ENCODE peak calls at places on chromosome 7, in eight cellular contexts. S is aorta; K is OCI-LY7; U is CD8-positive, alpha-beta memory T cell; V is GM12878; J is Karpas-422; D is breast epithelium; X is fibroblast of lung. G is an unnamed sample.

GRCh38 chr7:127968547-127968946 is 62.7 kb downstream of the LRRC4 start:
- DNase-seq in S (no peak), K (no peak), U (no peak), V (no peak), J (no peak), D (no peak), X (peak; percentile 10), G (no peak)

GRCh38 chr7:21568762-21569161 is 25.9 kb downstream of the DNAH11 start:
- DNase-seq in S (no peak), K (peak; percentile 34), U (no peak), V (no peak), J (peak; percentile 67), D (no peak), X (peak; percentile 17), G (no peak)

GRCh38 chr7:107715531-107715930 is 28.4 kb upstream of the CBLL1 start:
- DNase-seq in S (no peak), K (no peak), U (no peak), V (no peak), J (no peak), D (no peak), X (no peak), G (no peak)

GRCh38 chr7:27418544-27418943 is 175.9 kb downstream of the EVX1 start:
- DNase-seq in S (no peak), K (no peak), U (no peak), V (no peak), J (no peak), D (no peak), X (no peak), G (no peak)

GRCh38 chr7:30150711-30151110 is 15.9 kb downstream of the MTURN start:
- DNase-seq in S (no peak), K (no peak), U (no peak), V (no peak), J (no peak), D (no peak), X (no peak), G (no peak)

GRCh38 chr7:113087278-113087998 is 811 bp upstream of the GPR85 start:
- DNase-seq in S (no peak), K (no peak), U (no peak), V (no peak), J (no peak), D (no peak), X (peak; percentile 90), G (no peak)

GRCh38 chr7:121480566-121481335 is 84.6 kb upstream of the FAM3C start:
- DNase-seq in S (no peak), K (peak; percentile 14), U (no peak), V (no peak), J (no peak), D (no peak), X (no peak), G (no peak)

GRCh38 chr7:20227291-20227795 is 10.2 kb upstream of the MACC1 start:
- DNase-seq in S (no peak), K (no peak), U (no peak), V (no peak), J (no peak), D (no peak), X (no peak), G (no peak)

GRCh38 chr7:25946181-25946580 is 205.8 kb upstream of the NFE2L3 start:
- DNase-seq in S (no peak), K (no peak), U (no peak), V (no peak), J (no peak), D (no peak), X (no peak), G (no peak)

GRCh38 chr7:19290936-19291335 is 145.7 kb upstream of the FERD3L start:
- DNase-seq in S (no peak), K (no peak), U (no peak), V (no peak), J (no peak), D (no peak), X (no peak), G (no peak)

GRCh38 chr7:18667466-18667865 is 171.9 kb downstream of the HDAC9 start:
- DNase-seq in S (no peak), K (no peak), U (no peak), V (no peak), J (no peak), D (no peak), X (peak; percentile 65), G (no peak)

GRCh38 chr7:69652947-69653701 is 54.8 kb downstream of the AUTS2 start:
- DNase-seq in S (no peak), K (peak; percentile 59), U (no peak), V (no peak), J (no peak), D (no peak), X (no peak), G (no peak)

GRCh38 chr7:6026011-6026819 is 5.0 kb upstream of the ANKRD61 start:
- DNase-seq in S (peak; percentile 86), K (peak; percentile 75), U (peak; percentile 61), V (peak; percentile 23), J (peak; percentile 78), D (no peak), X (peak; percentile 24), G (no peak)

GRCh38 chr7:64636386-64636785 is 29.5 kb upstream of the ZNF107 start:
- DNase-seq in S (no peak), K (peak; percentile 69), U (no peak), V (no peak), J (peak; percentile 78), D (no peak), X (no peak), G (no peak)

GRCh38 chr7:51446785-51447184 is 130.2 kb upstream of the COBL start:
- DNase-seq in S (no peak), K (no peak), U (no peak), V (no peak), J (no peak), D (no peak), X (no peak), G (no peak)

GRCh38 chr7:122902751-122903495 is 16.7 kb upstream of the CADPS2 start:
- DNase-seq in S (no peak), K (no peak), U (no peak), V (no peak), J (no peak), D (no peak), X (no peak), G (no peak)

GRCh38 chr7:18361756-18362155 is 133.8 kb upstream of the HDAC9 start:
- DNase-seq in S (no peak), K (no peak), U (no peak), V (no peak), J (no peak), D (no peak), X (peak; percentile 37), G (no peak)

GRCh38 chr7:101237206-101238067 is at the start of gene CLDN15:
- DNase-seq in S (peak; percentile 72), K (no peak), U (no peak), V (no peak), J (no peak), D (no peak), X (peak; percentile 74), G (no peak)
- H3K27ac ChIP-seq in S (no peak within 1 kb of the TSS), K (no peak within 1 kb of the TSS), U (no peak within 1 kb of the TSS), V (no peak within 1 kb of the TSS), J (no peak within 1 kb of the TSS), D (peak within 1 kb of the TSS; percentile 93), X (peak within 1 kb of the TSS; percentile 51), G (peak within 1 kb of the TSS; percentile 8)

DNA sequence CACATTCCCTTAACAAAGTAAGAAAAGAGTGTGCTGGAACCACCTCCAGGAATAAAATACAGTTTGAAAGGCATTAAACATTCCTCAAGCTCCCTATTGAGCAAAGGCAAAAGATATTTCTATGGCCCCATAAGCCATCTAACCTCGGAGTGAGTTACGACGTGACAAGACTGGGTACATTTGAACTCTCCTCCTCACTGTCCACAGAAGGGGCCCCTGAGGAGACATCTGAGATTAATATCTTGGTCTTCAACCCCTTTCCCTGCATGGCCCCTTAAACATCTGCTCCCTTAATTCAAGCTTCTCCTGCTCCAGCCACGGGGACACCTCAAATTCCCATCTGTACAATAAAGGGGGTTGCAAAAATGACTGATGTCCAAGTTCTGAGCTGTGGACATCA is 526 bp downstream of the GIMAP1 start:
- DNase-seq in S (no peak), K (no peak), U (no peak), V (no peak), J (no peak), D (no peak), X (no peak), G (no peak)
- H3K27ac ChIP-seq in S (no peak overlapping the region), K (no peak overlapping the region), U (peak overlapping the region; percentile 79), V (peak overlapping the region; percentile 37), J (no peak overlapping the region), D (peak overlapping the region; percentile 83), X (no peak overlapping the region), G (peak overlapping the region; percentile 22)

GRCh38 chr7:129041142-129041928 is 13.6 kb downstream of the TNPO3 start:
- DNase-seq in S (no peak), K (peak; percentile 56), U (no peak), V (no peak), J (no peak), D (no peak), X (no peak), G (no peak)
- H3K27ac ChIP-seq in S (no peak overlapping the region), K (peak overlapping the region; percentile 54), U (no peak overlapping the region), V (peak overlapping the region; percentile 10), J (peak overlapping the region; percentile 42), D (no peak overlapping the region), X (no peak overlapping the region), G (no peak overlapping the region)

GRCh38 chr7:100166966-100167911 is 1.2 kb downstream of the GAL3ST4 start:
- DNase-seq in S (peak; percentile 15), K (no peak), U (no peak), V (no peak), J (no peak), D (no peak), X (no peak), G (no peak)
- H3K27ac ChIP-seq in S (no peak overlapping the region), K (no peak overlapping the region), U (peak overlapping the region; percentile 54), V (no peak overlapping the region), J (no peak overlapping the region), D (no peak overlapping the region), X (no peak overlapping the region), G (peak overlapping the region; percentile 22)

GRCh38 chr7:43671520-43671919 is 57.8 kb downstream of the COA1 start:
- DNase-seq in S (no peak), K (no peak), U (no peak), V (no peak), J (no peak), D (no peak), X (peak; percentile 51), G (no peak)

GRCh38 chr7:43679210-43680068 is 49.9 kb downstream of the COA1 start:
- DNase-seq in S (no peak), K (no peak), U (no peak), V (peak; percentile 48), J (no peak), D (no peak), X (no peak), G (no peak)

GRCh38 chr7:43678315-43678714 is 51.0 kb downstream of the COA1 start:
- DNase-seq in S (no peak), K (no peak), U (no peak), V (no peak), J (no peak), D (no peak), X (no peak), G (no peak)

GRCh38 chr7:43677864-43678263 is 51.5 kb downstream of the COA1 start:
- DNase-seq in S (no peak), K (no peak), U (no peak), V (no peak), J (no peak), D (no peak), X (no peak), G (no peak)

GRCh38 chr7:43674559-43675436 is 54.5 kb downstream of the COA1 start:
- DNase-seq in S (no peak), K (no peak), U (no peak), V (no peak), J (no peak), D (no peak), X (peak; percentile 86), G (no peak)
- H3K27ac ChIP-seq in S (no peak overlapping the region), K (no peak overlapping the region), U (no peak overlapping the region), V (no peak overlapping the region), J (no peak overlapping the region), D (no peak overlapping the region), X (no peak overlapping the region), G (no peak overlapping the region)

G was measured in caudate nucleus.